ENCODE peak calls at places on chromosomes 7 and 10, in nine cellular contexts. One of them, this sample, is unnamed. For H3K4me1, the result is how much of the 10 kb centered on the place peaks cover.

GRCh38 chr7:17302575-17303142 is 4.2 kb downstream of the AHR start:
- DNase-seq in ovary: no peak
- DNase-seq in Peyer's patch: no peak
- DNase-seq in colonic mucosa: no peak
- DNase-seq in breast epithelium: no peak
- DNase-seq in left ventricle myocardium inferior: no peak
- DNase-seq in A549: no peak
- DNase-seq in psoas muscle: no peak
- DNase-seq in adrenal gland: no peak
- DNase-seq in this sample: no peak

GRCh38 chr7:20229652-20230500 is 12.7 kb upstream of the MACC1 start:
- DNase-seq in ovary: peak
- DNase-seq in Peyer's patch: no peak
- DNase-seq in colonic mucosa: no peak
- DNase-seq in breast epithelium: no peak
- DNase-seq in left ventricle myocardium inferior: no peak
- DNase-seq in A549: peak
- DNase-seq in psoas muscle: no peak
- DNase-seq in adrenal gland: no peak
- DNase-seq in this sample: no peak

GRCh38 chr10:8242295-8242872 is 187.9 kb downstream of the GATA3 start:
- DNase-seq in ovary: no peak
- DNase-seq in Peyer's patch: no peak
- DNase-seq in colonic mucosa: no peak
- DNase-seq in breast epithelium: no peak
- DNase-seq in left ventricle myocardium inferior: no peak
- DNase-seq in A549: no peak
- DNase-seq in psoas muscle: no peak
- DNase-seq in adrenal gland: no peak
- DNase-seq in this sample: no peak

GRCh38 chr7:6558837-6559236 is 7.6 kb upstream of the GRID2IP start:
- DNase-seq in ovary: no peak
- DNase-seq in Peyer's patch: peak
- DNase-seq in colonic mucosa: peak
- DNase-seq in breast epithelium: no peak
- DNase-seq in left ventricle myocardium inferior: no peak
- DNase-seq in A549: peak
- DNase-seq in psoas muscle: no peak
- DNase-seq in adrenal gland: peak
- DNase-seq in this sample: peak

GRCh38 chr10:27568196-27569175 is 64.4 kb downstream of the RAB18 start:
- DNase-seq in ovary: no peak
- DNase-seq in Peyer's patch: no peak
- DNase-seq in colonic mucosa: no peak
- DNase-seq in breast epithelium: no peak
- DNase-seq in left ventricle myocardium inferior: no peak
- DNase-seq in A549: no peak
- DNase-seq in psoas muscle: no peak
- DNase-seq in adrenal gland: no peak
- DNase-seq in this sample: no peak

GRCh38 chr7:159035571-159036073 is 109.0 kb downstream of the VIPR2 start:
- DNase-seq in ovary: no peak
- DNase-seq in Peyer's patch: no peak
- DNase-seq in colonic mucosa: no peak
- DNase-seq in breast epithelium: no peak
- DNase-seq in left ventricle myocardium inferior: no peak
- DNase-seq in A549: no peak
- DNase-seq in psoas muscle: no peak
- DNase-seq in adrenal gland: no peak
- DNase-seq in this sample: no peak

GRCh38 chr7:103141753-103142404 is 7.0 kb downstream of the NAPEPLD start:
- DNase-seq in ovary: no peak
- DNase-seq in Peyer's patch: no peak
- DNase-seq in colonic mucosa: peak
- DNase-seq in breast epithelium: no peak
- DNase-seq in left ventricle myocardium inferior: no peak
- DNase-seq in A549: no peak
- DNase-seq in psoas muscle: no peak
- DNase-seq in adrenal gland: no peak
- DNase-seq in this sample: no peak

GRCh38 chr10:30098624-30099023 is 39.2 kb upstream of the JCAD start:
- DNase-seq in ovary: no peak
- DNase-seq in Peyer's patch: no peak
- DNase-seq in colonic mucosa: no peak
- DNase-seq in breast epithelium: no peak
- DNase-seq in left ventricle myocardium inferior: no peak
- DNase-seq in A549: peak
- DNase-seq in psoas muscle: no peak
- DNase-seq in adrenal gland: no peak
- DNase-seq in this sample: no peak

GRCh38 chr7:101677421-101678137 is 48.5 kb upstream of the MYL10 start:
- DNase-seq in ovary: no peak
- DNase-seq in Peyer's patch: no peak
- DNase-seq in colonic mucosa: no peak
- DNase-seq in breast epithelium: no peak
- DNase-seq in left ventricle myocardium inferior: no peak
- DNase-seq in A549: peak
- DNase-seq in psoas muscle: no peak
- DNase-seq in adrenal gland: no peak
- DNase-seq in this sample: no peak

GRCh38 chr10:64286533-64286932 is 765.3 kb downstream of the REEP3 start:
- DNase-seq in ovary: no peak
- DNase-seq in Peyer's patch: no peak
- DNase-seq in colonic mucosa: no peak
- DNase-seq in breast epithelium: no peak
- DNase-seq in left ventricle myocardium inferior: no peak
- DNase-seq in A549: no peak
- DNase-seq in psoas muscle: no peak
- DNase-seq in adrenal gland: no peak
- DNase-seq in this sample: no peak

GRCh38 chr10:73997479-73997805 is 474 bp upstream of the VCL start:
- DNase-seq in ovary: no peak
- DNase-seq in Peyer's patch: peak
- DNase-seq in colonic mucosa: no peak
- DNase-seq in breast epithelium: no peak
- DNase-seq in left ventricle myocardium inferior: no peak
- DNase-seq in A549: no peak
- DNase-seq in psoas muscle: no peak
- DNase-seq in adrenal gland: peak
- DNase-seq in this sample: peak

GRCh38 chr10:62380002-62380401 is 5.8 kb downstream of the ZNF365 start:
- DNase-seq in ovary: no peak
- DNase-seq in Peyer's patch: no peak
- DNase-seq in colonic mucosa: no peak
- DNase-seq in breast epithelium: no peak
- DNase-seq in left ventricle myocardium inferior: no peak
- DNase-seq in A549: peak
- DNase-seq in psoas muscle: no peak
- DNase-seq in adrenal gland: no peak
- DNase-seq in this sample: no peak

GRCh38 chr10:102752934-102753664 is 9.4 kb downstream of the WBP1L start:
- DNase-seq in ovary: peak
- DNase-seq in Peyer's patch: no peak
- DNase-seq in colonic mucosa: no peak
- DNase-seq in breast epithelium: no peak
- DNase-seq in left ventricle myocardium inferior: no peak
- DNase-seq in A549: peak
- DNase-seq in psoas muscle: no peak
- DNase-seq in adrenal gland: no peak
- DNase-seq in this sample: no peak

GRCh38 chr10:28879875-28880381 is 202.6 kb downstream of the BAMBI start:
- DNase-seq in ovary: peak
- DNase-seq in Peyer's patch: no peak
- DNase-seq in colonic mucosa: no peak
- DNase-seq in breast epithelium: no peak
- DNase-seq in left ventricle myocardium inferior: peak
- DNase-seq in A549: no peak
- DNase-seq in psoas muscle: no peak
- DNase-seq in adrenal gland: peak
- DNase-seq in this sample: no peak

GRCh38 chr10:43038783-43039628 is 37.9 kb upstream of the RET start:
- DNase-seq in ovary: no peak
- DNase-seq in Peyer's patch: no peak
- DNase-seq in colonic mucosa: no peak
- DNase-seq in breast epithelium: peak
- DNase-seq in left ventricle myocardium inferior: no peak
- DNase-seq in A549: no peak
- DNase-seq in psoas muscle: no peak
- DNase-seq in adrenal gland: no peak
- DNase-seq in this sample: no peak

GRCh38 chr10:4763960-4764428 is 62.0 kb upstream of the AKR1E2 start:
- DNase-seq in ovary: no peak
- DNase-seq in Peyer's patch: no peak
- DNase-seq in colonic mucosa: no peak
- DNase-seq in breast epithelium: no peak
- DNase-seq in left ventricle myocardium inferior: no peak
- DNase-seq in A549: no peak
- DNase-seq in psoas muscle: no peak
- DNase-seq in adrenal gland: no peak
- DNase-seq in this sample: no peak
- TF ChIP-seq CTCF in ovary: no peak
- TF ChIP-seq CTCF in Peyer's patch: no peak
- TF ChIP-seq CTCF in colonic mucosa: no peak
- TF ChIP-seq CTCF in breast epithelium: no peak
- TF ChIP-seq CTCF in left ventricle myocardium inferior: no peak
- TF ChIP-seq CTCF in A549: no peak
- TF ChIP-seq CTCF in psoas muscle: no peak
- TF ChIP-seq CTCF in adrenal gland: no peak
- TF ChIP-seq CTCF in this sample: no peak

GRCh38 chr10:31317652-31318381 is 1.2 kb upstream of the ZEB1 start:
- DNase-seq in ovary: no peak
- DNase-seq in Peyer's patch: peak
- DNase-seq in colonic mucosa: no peak
- DNase-seq in breast epithelium: peak
- DNase-seq in left ventricle myocardium inferior: no peak
- DNase-seq in A549: no peak
- DNase-seq in psoas muscle: no peak
- DNase-seq in adrenal gland: no peak
- DNase-seq in this sample: peak
- H3K4me1 ChIP-seq in ovary: under half
- H3K4me1 ChIP-seq in Peyer's patch: under half
- H3K4me1 ChIP-seq in colonic mucosa: under half
- H3K4me1 ChIP-seq in breast epithelium: under half
- H3K4me1 ChIP-seq in left ventricle myocardium inferior: under half
- H3K4me1 ChIP-seq in A549: under half
- H3K4me1 ChIP-seq in psoas muscle: under half
- H3K4me1 ChIP-seq in adrenal gland: under half
- H3K4me1 ChIP-seq in this sample: under half

DNA sequence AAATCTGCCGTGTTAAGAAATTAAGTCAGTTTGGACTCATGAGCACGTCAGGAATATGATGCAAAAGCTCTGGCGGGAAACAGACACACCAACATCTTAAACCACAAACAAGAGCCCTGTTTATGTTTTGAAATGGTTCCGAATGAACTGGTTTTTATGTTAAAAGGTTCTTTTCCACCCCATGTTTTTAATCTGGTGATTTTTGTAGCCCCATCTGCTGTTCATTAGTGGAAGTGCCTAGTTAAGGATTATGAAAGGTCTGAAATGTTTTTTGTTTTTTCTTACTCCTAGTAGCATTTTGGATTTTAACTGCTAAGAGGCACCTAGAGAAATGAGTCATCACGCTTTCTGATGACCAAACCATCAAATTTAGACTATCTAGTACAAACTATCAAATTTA is 404.1 kb upstream of the MKI67 start:
- DNase-seq in ovary: no peak
- DNase-seq in Peyer's patch: no peak
- DNase-seq in colonic mucosa: no peak
- DNase-seq in breast epithelium: no peak
- DNase-seq in left ventricle myocardium inferior: no peak
- DNase-seq in A549: peak
- DNase-seq in psoas muscle: no peak
- DNase-seq in adrenal gland: no peak
- DNase-seq in this sample: no peak
- TF ChIP-seq CTCF in ovary: no peak
- TF ChIP-seq CTCF in Peyer's patch: peak
- TF ChIP-seq CTCF in colonic mucosa: peak
- TF ChIP-seq CTCF in breast epithelium: no peak
- TF ChIP-seq CTCF in left ventricle myocardium inferior: peak
- TF ChIP-seq CTCF in A549: peak
- TF ChIP-seq CTCF in psoas muscle: peak
- TF ChIP-seq CTCF in adrenal gland: peak
- TF ChIP-seq CTCF in this sample: no peak

GRCh38 chr10:5508161-5508604 is 8.8 kb upstream of the CALML5 start:
- DNase-seq in ovary: no peak
- DNase-seq in Peyer's patch: no peak
- DNase-seq in colonic mucosa: no peak
- DNase-seq in breast epithelium: no peak
- DNase-seq in left ventricle myocardium inferior: no peak
- DNase-seq in A549: no peak
- DNase-seq in psoas muscle: peak
- DNase-seq in adrenal gland: no peak
- DNase-seq in this sample: no peak
- H3K4me1 ChIP-seq in ovary: under half
- H3K4me1 ChIP-seq in Peyer's patch: under half
- H3K4me1 ChIP-seq in colonic mucosa: under half
- H3K4me1 ChIP-seq in breast epithelium: under half
- H3K4me1 ChIP-seq in left ventricle myocardium inferior: under half
- H3K4me1 ChIP-seq in A549: under half
- H3K4me1 ChIP-seq in psoas muscle: under half
- H3K4me1 ChIP-seq in adrenal gland: under half
- H3K4me1 ChIP-seq in this sample: under half

This sample was measured in CD8-positive, alpha-beta T cell.